ENCODE peak calls at places on chromosome 20, in ten cellular contexts. P, V, W, J, Z, X, L, Y, K and G are unnamed samples. For H3K9me3, the result is how much of the 10 kb centered on the place peaks cover.

GRCh38 chr20:59359908-59360307 is 59.5 kb downstream of the EDN3 start:
- DNase-seq in Y (no peak), Z (no peak), X (no peak), J (no peak), L (no peak), K (no peak), W (no peak), V (no peak), P (no peak), G (no peak)

GRCh38 chr20:38228436-38228835 is 32.1 kb downstream of the KIAA1755 start:
- DNase-seq in P (no peak), Y (no peak), Z (no peak), J (no peak), K (no peak), X (no peak), L (no peak), W (no peak), V (no peak), G (no peak)

GRCh38 chr20:60172306-60172984 is 214.2 kb downstream of the CDH26 start:
- DNase-seq in P (no peak), Y (no peak), X (no peak), Z (no peak), W (no peak), J (no peak), L (no peak), V (no peak), K (no peak), G (no peak)

GRCh38 chr20:10427060-10427692 is 6.8 kb downstream of the MKKS start:
- DNase-seq in K (peak), X (no peak), L (peak), V (no peak), Y (peak), W (peak), J (peak), Z (peak), P (peak), G (no peak)

GRCh38 chr20:11850901-11851300 is 66.8 kb upstream of the BTBD3 start:
- DNase-seq in Z (no peak), L (no peak), X (no peak), W (no peak), V (no peak), J (no peak), K (no peak), P (no peak), Y (peak), G (no peak)

GRCh38 chr20:6566821-6567220 is 200.7 kb upstream of the BMP2 start:
- DNase-seq in X (no peak), V (no peak), W (no peak), Y (peak), K (no peak), P (no peak), J (no peak), L (no peak), Z (no peak), G (no peak)

GRCh38 chr20:21513881-21514540 is at the start of gene NKX2-2:
- DNase-seq in V (peak), K (peak), Y (no peak), Z (no peak), J (no peak), L (no peak), W (no peak), P (no peak), X (no peak), G (no peak)

GRCh38 chr20:16581241-16581640 is 8.0 kb upstream of the KIF16B start:
- DNase-seq in J (no peak), L (no peak), Z (no peak), K (no peak), P (no peak), X (no peak), V (no peak), W (no peak), Y (no peak), G (no peak)

GRCh38 chr20:49483706-49484101 is 1.2 kb upstream of the KCNB1 start:
- DNase-seq in L (no peak), P (no peak), Y (no peak), J (no peak), K (peak), V (peak), W (no peak), X (no peak), Z (no peak), G (no peak)

GRCh38 chr20:35091808-35092523 is 641 bp downstream of the TRPC4AP start:
- DNase-seq in L (no peak), P (no peak), V (no peak), W (peak), X (no peak), Z (no peak), J (no peak), Y (no peak), K (peak), G (no peak)

GRCh38 chr20:60558491-60558890 is 600.3 kb downstream of the CDH26 start:
- DNase-seq in V (no peak), L (no peak), K (no peak), X (no peak), Y (no peak), P (no peak), Z (no peak), J (no peak), W (no peak), G (no peak)

GRCh38 chr20:53077373-53078205 is 105.4 kb downstream of the TSHZ2 start:
- DNase-seq in W (no peak), J (no peak), Z (no peak), K (no peak), X (no peak), L (peak), P (peak), V (no peak), Y (peak), G (no peak)

GRCh38 chr20:24379116-24379927 is 90.1 kb upstream of the SYNDIG1 start:
- DNase-seq in P (no peak), J (peak), V (peak), X (no peak), L (peak), K (no peak), Y (peak), W (peak), Z (no peak), G (no peak)

GRCh38 chr20:40085513-40085912 is 603.5 kb downstream of the MAFB start:
- DNase-seq in P (no peak), K (no peak), L (no peak), V (no peak), J (no peak), X (no peak), Z (no peak), W (no peak), Y (no peak), G (no peak)
- H3K9me3 ChIP-seq in P (under half), K (under half), L (under half), V (under half), J (under half), X (under half), Z (under half), W (under half), Y (under half), G (under half)

DNA sequence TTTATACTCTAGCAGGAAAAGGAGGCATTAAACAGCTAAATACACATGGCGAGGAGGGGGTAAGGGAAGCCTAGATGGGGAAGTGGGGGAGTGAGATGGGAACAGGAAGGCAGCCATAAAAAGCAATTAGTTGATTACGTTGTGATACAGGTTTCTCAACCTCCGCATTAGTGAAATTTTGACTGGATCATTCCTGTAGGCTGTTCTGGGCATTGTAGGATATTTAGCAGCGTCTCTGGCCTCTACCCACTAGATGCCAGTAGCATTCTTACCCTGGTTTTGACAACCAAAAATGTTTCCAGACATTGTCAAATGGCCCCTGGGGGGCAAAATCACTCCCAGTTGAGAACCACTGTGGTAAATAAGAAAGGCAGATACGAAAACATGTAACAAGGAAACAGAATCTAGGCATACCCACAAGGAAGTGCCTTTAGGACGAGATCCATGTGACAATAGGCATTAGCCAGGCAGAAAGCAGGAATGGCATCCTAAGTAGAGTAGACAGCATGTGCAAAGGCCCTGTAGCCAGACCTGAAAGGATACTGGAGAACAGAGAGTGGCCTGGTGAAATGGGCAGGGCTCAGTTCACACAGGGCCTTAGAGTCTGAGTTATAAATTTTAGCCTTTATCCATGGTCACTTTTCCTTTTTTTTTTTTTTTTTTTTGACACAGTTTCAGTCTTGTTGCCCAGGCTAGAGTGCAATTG is 25.8 kb upstream of the PTPN1 start:
- DNase-seq in V (no peak), Y (no peak), K (no peak), Z (no peak), L (no peak), P (no peak), J (no peak), X (no peak), W (no peak), G (no peak)
- TF ChIP-seq CTCF in V (no peak), Y (no peak), K (no peak), Z (no peak), L (no peak), P (no peak), J (no peak), X (no peak), W (no peak), G (peak)

GRCh38 chr20:56032251-56032650 is 26.9 kb upstream of the CBLN4 start:
- DNase-seq in V (no peak), P (no peak), X (no peak), L (no peak), Y (peak), W (no peak), K (no peak), Z (no peak), J (no peak), G (no peak)
- H3K9me3 ChIP-seq in V (half or more), P (half or more), X (under half), L (under half), Y (under half), W (under half), K (under half), Z (under half), J (half or more), G (under half)

GRCh38 chr20:3406481-3407425 is 716 bp downstream of the DNAAF9 start:
- DNase-seq in L (no peak), J (peak), V (peak), K (peak), W (no peak), Z (peak), P (peak), Y (peak), X (peak), G (no peak)
- TF ChIP-seq CTCF in L (no peak), J (no peak), V (no peak), K (peak), W (no peak), Z (peak), P (no peak), Y (peak), X (no peak), G (no peak)

GRCh38 chr20:48008850-48009535 is 223.7 kb upstream of the SULF2 start:
- DNase-seq in K (no peak), X (no peak), J (no peak), W (no peak), Z (no peak), L (no peak), V (no peak), Y (peak), P (no peak), G (no peak)

GRCh38 chr20:48007356-48007755 is 222.1 kb upstream of the SULF2 start:
- DNase-seq in P (no peak), V (no peak), J (no peak), L (no peak), K (no peak), Y (no peak), W (no peak), Z (no peak), X (no peak), G (no peak)

GRCh38 chr20:48012401-48012974 is 227.2 kb upstream of the SULF2 start:
- DNase-seq in W (no peak), J (no peak), L (no peak), Y (peak), V (no peak), P (no peak), Z (no peak), K (peak), X (no peak), G (no peak)

GRCh38 chr20:48011025-48011424 is 225.7 kb upstream of the SULF2 start:
- DNase-seq in K (no peak), X (no peak), V (no peak), P (no peak), W (no peak), Y (no peak), Z (no peak), L (no peak), J (no peak), G (no peak)

DNA sequence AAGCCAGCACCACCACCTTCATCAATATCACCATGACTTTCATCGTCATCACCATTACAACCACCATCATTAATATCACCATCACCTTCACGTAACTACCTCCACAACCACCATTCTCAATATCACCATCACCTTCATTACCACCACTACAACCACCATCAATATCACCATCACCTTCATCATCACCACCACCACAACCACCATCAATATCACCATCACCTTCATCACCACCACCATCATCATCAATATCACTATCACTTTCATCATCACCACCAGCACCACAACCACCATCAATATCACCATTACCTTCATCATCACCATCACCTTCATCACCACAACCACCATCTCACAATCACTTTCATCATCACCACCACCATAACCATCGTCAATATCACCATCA is 225.3 kb upstream of the SULF2 start:
- DNase-seq in P (no peak), X (no peak), W (no peak), J (no peak), L (no peak), Y (no peak), Z (no peak), V (no peak), K (no peak), G (no peak)
- H3K9me3 ChIP-seq in P (under half), X (under half), W (under half), J (under half), L (under half), Y (under half), Z (under half), V (under half), K (under half), G (under half)

DNA sequence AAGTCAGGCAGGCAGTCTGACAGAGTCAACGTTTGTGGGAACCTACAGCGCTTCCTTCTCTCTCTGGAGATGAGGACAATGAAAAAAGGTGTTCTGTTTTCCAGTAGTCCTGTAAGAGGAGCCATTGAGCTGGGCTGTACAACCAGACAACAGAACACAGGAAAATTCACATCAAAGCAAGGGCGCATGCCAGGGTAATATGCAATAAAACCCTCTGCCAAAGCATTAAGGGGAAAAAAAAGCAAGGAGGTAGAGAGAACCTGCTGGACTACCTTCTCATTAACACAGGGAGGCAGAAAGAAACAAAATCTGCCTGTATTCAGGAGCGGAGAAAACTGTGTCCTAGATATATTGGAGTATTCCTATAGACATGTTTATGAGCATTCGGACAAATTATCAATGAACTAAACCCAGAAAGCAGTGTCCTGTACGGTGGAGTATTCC is 1.3 kb downstream of the RNF24 start:
- DNase-seq in K (peak), W (no peak), J (no peak), V (no peak), L (no peak), P (peak), X (no peak), Y (peak), Z (peak), G (peak)
- TF ChIP-seq CTCF in K (peak), W (peak), J (peak), V (peak), L (peak), P (peak), X (peak), Y (peak), Z (peak), G (peak)

DNA sequence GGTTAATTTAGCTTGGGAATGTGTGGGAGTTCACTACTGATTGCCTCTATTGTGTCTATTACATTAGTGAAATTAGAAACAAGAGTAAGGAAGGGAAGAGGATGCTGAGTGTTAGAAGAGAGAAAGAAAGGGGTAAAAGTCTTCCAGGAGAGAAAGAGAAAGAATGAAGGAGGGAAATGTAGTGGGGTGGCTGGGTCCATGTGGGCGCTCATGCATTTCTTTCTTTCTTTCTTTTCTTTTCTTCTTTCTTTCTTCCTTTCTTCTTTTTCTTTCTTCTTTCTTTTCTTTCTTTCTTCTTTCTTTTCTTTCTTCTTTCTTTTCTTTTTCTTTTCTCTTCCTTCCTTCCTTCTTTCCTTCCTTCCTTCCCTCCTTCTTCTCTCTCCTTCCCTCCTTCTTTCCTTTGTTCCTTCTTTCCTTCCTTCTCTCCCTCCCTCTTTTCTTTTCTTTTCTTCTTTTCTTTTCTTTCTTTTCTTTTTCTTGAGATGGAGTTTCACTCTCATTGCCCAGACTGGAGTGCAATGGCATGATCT is 16.2 kb upstream of the SALL4 start:
- DNase-seq in Z (no peak), Y (no peak), J (no peak), W (no peak), P (no peak), X (no peak), V (no peak), L (no peak), K (no peak), G (no peak)
- H3K9me3 ChIP-seq in Z (under half), Y (under half), J (under half), W (under half), P (under half), X (under half), V (under half), L (under half), K (under half), G (under half)

GRCh38 chr20:63706027-63706695 is 1.6 kb downstream of the ARFRP1 start:
- DNase-seq in V (no peak), K (no peak), X (no peak), J (no peak), W (no peak), Y (no peak), P (no peak), L (no peak), Z (no peak), G (no peak)

GRCh38 chr20:63708301-63709148 is 686 bp downstream of the ZGPAT start:
- DNase-seq in J (no peak), P (no peak), Y (no peak), X (peak), L (peak), K (peak), Z (no peak), W (no peak), V (peak), G (no peak)

GRCh38 chr20:63705232-63706026 is 2.3 kb downstream of the ARFRP1 start:
- DNase-seq in V (no peak), P (no peak), K (no peak), W (no peak), Y (no peak), X (no peak), Z (no peak), L (no peak), J (no peak), G (no peak)

GRCh38 chr20:63707558-63708300 is at the start of the genes ARFRP1 and ZGPAT:
- DNase-seq in K (peak), X (peak), P (peak), L (peak), Z (peak), J (peak), V (peak), W (peak), Y (peak), G (no peak)

GRCh38 chr20:63706852-63707557 is 771 bp downstream of the ARFRP1 start:
- DNase-seq in Y (no peak), K (peak), W (peak), V (peak), P (no peak), X (peak), L (peak), Z (peak), J (peak), G (no peak)
- TF ChIP-seq CTCF in Y (peak), K (peak), W (peak), V (peak), P (no peak), X (peak), L (no peak), Z (peak), J (no peak), G (no peak)

GRCh38 chr20:39985276-39985675 is 703.8 kb downstream of the MAFB start:
- DNase-seq in J (no peak), Z (no peak), K (no peak), W (no peak), L (no peak), Y (no peak), P (no peak), V (no peak), X (no peak), G (no peak)
- H3K9me3 ChIP-seq in J (under half), Z (under half), K (under half), W (under half), L (under half), Y (under half), P (under half), V (under half), X (under half), G (under half)

DNA sequence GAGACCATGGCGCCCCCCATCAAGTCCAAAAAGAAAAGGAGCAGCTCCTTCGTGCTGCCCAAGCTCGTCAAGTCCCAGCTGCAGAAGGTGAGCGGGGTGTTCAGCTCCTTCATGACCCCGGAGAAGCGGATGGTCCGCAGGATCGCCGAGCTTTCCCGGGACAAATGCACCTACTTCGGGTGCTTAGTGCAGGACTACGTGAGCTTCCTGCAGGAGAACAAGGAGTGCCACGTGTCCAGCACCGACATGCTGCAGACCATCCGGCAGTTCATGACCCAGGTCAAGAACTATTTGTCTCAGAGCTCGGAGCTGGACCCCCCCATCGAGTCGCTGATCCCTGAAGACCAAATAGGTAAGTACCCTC is 41.7 kb upstream of the NAA20 start:
- DNase-seq in K (no peak), Y (peak), P (no peak), Z (no peak), W (no peak), V (no peak), J (peak), X (peak), L (no peak), G (no peak)
- TF ChIP-seq CTCF in K (no peak), Y (no peak), P (no peak), Z (no peak), W (no peak), V (no peak), J (no peak), X (no peak), L (no peak), G (no peak)